ENCODE peak calls at places on chromosomes 6 and 20, in four cellular contexts. One of them, this sample, is unnamed.
A peak's percentile ranks its signal among the peaks of the same experiment; 100 is the strongest.

GRCh38 chr20:31497838-31498540 is 16.3 kb upstream of the HM13 start:
- DNase-seq in body of pancreas: no peak
- DNase-seq in endodermal cell: peak; percentile 64
- DNase-seq in effector memory CD4-positive, alpha-beta T cell: no peak
- DNase-seq in this sample: no peak

GRCh38 chr6:83443516-83443915 is 12.7 kb upstream of the ME1 start:
- DNase-seq in body of pancreas: no peak
- DNase-seq in endodermal cell: no peak
- DNase-seq in effector memory CD4-positive, alpha-beta T cell: no peak
- DNase-seq in this sample: no peak

GRCh38 chr6:68628156-68628555 is 6.9 kb upstream of the ADGRB3 start:
- DNase-seq in body of pancreas: no peak
- DNase-seq in endodermal cell: peak; percentile 47
- DNase-seq in effector memory CD4-positive, alpha-beta T cell: no peak
- DNase-seq in this sample: no peak

GRCh38 chr20:15851576-15852075 is 721.6 kb downstream of the KIF16B start:
- DNase-seq in body of pancreas: no peak
- DNase-seq in endodermal cell: no peak
- DNase-seq in effector memory CD4-positive, alpha-beta T cell: no peak
- DNase-seq in this sample: no peak

GRCh38 chr20:49270177-49270576 is 7.7 kb downstream of the ZNFX1 start:
- DNase-seq in body of pancreas: no peak
- DNase-seq in endodermal cell: no peak
- DNase-seq in effector memory CD4-positive, alpha-beta T cell: no peak
- DNase-seq in this sample: no peak

GRCh38 chr20:49591217-49591865 is 23.4 kb upstream of the PTGIS start:
- DNase-seq in body of pancreas: no peak
- DNase-seq in endodermal cell: no peak
- DNase-seq in effector memory CD4-positive, alpha-beta T cell: no peak
- DNase-seq in this sample: no peak

GRCh38 chr6:116175344-116175743 is 49.4 kb upstream of the COL10A1 start:
- DNase-seq in body of pancreas: no peak
- DNase-seq in endodermal cell: no peak
- DNase-seq in effector memory CD4-positive, alpha-beta T cell: no peak
- DNase-seq in this sample: no peak

GRCh38 chr20:23537030-23537429 is 31.3 kb downstream of the CST9L start:
- DNase-seq in body of pancreas: no peak
- DNase-seq in endodermal cell: no peak
- DNase-seq in effector memory CD4-positive, alpha-beta T cell: no peak
- DNase-seq in this sample: no peak

GRCh38 chr6:127117979-127118504 is 429 bp upstream of the RSPO3 start:
- DNase-seq in body of pancreas: no peak
- DNase-seq in endodermal cell: peak; percentile 72
- DNase-seq in effector memory CD4-positive, alpha-beta T cell: no peak
- DNase-seq in this sample: no peak

GRCh38 chr20:32354592-32355416 is 3.3 kb upstream of the ASXL1 start:
- DNase-seq in body of pancreas: no peak
- DNase-seq in endodermal cell: no peak
- DNase-seq in effector memory CD4-positive, alpha-beta T cell: no peak
- DNase-seq in this sample: peak; percentile 78

GRCh38 chr6:11710221-11710836 is 68.3 kb downstream of the ADTRP start:
- DNase-seq in body of pancreas: no peak
- DNase-seq in endodermal cell: no peak
- DNase-seq in effector memory CD4-positive, alpha-beta T cell: no peak
- DNase-seq in this sample: peak; percentile 8

GRCh38 chr6:65692109-65692508 is 14.9 kb downstream of the EYS start:
- DNase-seq in body of pancreas: no peak
- DNase-seq in endodermal cell: no peak
- DNase-seq in effector memory CD4-positive, alpha-beta T cell: no peak
- DNase-seq in this sample: no peak

GRCh38 chr6:138422861-138423260 is 18.8 kb downstream of the HEBP2 start:
- DNase-seq in body of pancreas: no peak
- DNase-seq in endodermal cell: no peak
- DNase-seq in effector memory CD4-positive, alpha-beta T cell: no peak
- DNase-seq in this sample: no peak

GRCh38 chr6:64505312-64505711 is 869.7 kb downstream of the PHF3 start:
- DNase-seq in body of pancreas: no peak
- DNase-seq in endodermal cell: peak; percentile 88
- DNase-seq in effector memory CD4-positive, alpha-beta T cell: no peak
- DNase-seq in this sample: peak; percentile 49

GRCh38 chr20:64077094-64077493 is 2.2 kb downstream of the RGS19 start:
- DNase-seq in body of pancreas: no peak
- DNase-seq in endodermal cell: no peak
- DNase-seq in effector memory CD4-positive, alpha-beta T cell: peak; percentile 37
- DNase-seq in this sample: no peak

GRCh38 chr20:36462440-36463211 is 78.7 kb upstream of the MYL9 start:
- DNase-seq in body of pancreas: peak; percentile 70
- DNase-seq in endodermal cell: peak; percentile 74
- DNase-seq in effector memory CD4-positive, alpha-beta T cell: no peak
- DNase-seq in this sample: peak; percentile 30

GRCh38 chr6:137870744-137871247 is 3.7 kb downstream of the TNFAIP3 start:
- DNase-seq in body of pancreas: no peak
- DNase-seq in endodermal cell: no peak
- DNase-seq in effector memory CD4-positive, alpha-beta T cell: no peak
- DNase-seq in this sample: no peak

GRCh38 chr6:132067286-132067685 is 116.1 kb upstream of the CCN2 start:
- DNase-seq in body of pancreas: no peak
- DNase-seq in endodermal cell: no peak
- DNase-seq in effector memory CD4-positive, alpha-beta T cell: no peak
- DNase-seq in this sample: no peak

GRCh38 chr6:89616531-89616930 is 22.0 kb downstream of the LYRM2 start:
- DNase-seq in body of pancreas: no peak
- DNase-seq in endodermal cell: no peak
- DNase-seq in effector memory CD4-positive, alpha-beta T cell: no peak
- DNase-seq in this sample: no peak

GRCh38 chr6:80009531-80009930 is 5.1 kb downstream of the TTK start:
- DNase-seq in body of pancreas: no peak
- DNase-seq in endodermal cell: no peak
- DNase-seq in effector memory CD4-positive, alpha-beta T cell: no peak
- DNase-seq in this sample: no peak

GRCh38 chr6:122696079-122696478 is 83.4 kb upstream of the FABP7 start:
- DNase-seq in body of pancreas: no peak
- DNase-seq in endodermal cell: no peak
- DNase-seq in effector memory CD4-positive, alpha-beta T cell: no peak
- DNase-seq in this sample: no peak

GRCh38 chr6:106569444-106569843 is 59.9 kb downstream of the RTN4IP1 start:
- DNase-seq in body of pancreas: no peak
- DNase-seq in endodermal cell: no peak
- DNase-seq in effector memory CD4-positive, alpha-beta T cell: no peak
- DNase-seq in this sample: no peak

GRCh38 chr20:5402903-5403531 is 86.3 kb upstream of the PROKR2 start:
- DNase-seq in body of pancreas: peak; percentile 15
- DNase-seq in endodermal cell: peak; percentile 86
- DNase-seq in effector memory CD4-positive, alpha-beta T cell: no peak
- DNase-seq in this sample: peak; percentile 66

GRCh38 chr20:13187899-13188298 is 33.2 kb upstream of the ISM1 start:
- DNase-seq in body of pancreas: no peak
- DNase-seq in endodermal cell: no peak
- DNase-seq in effector memory CD4-positive, alpha-beta T cell: no peak
- DNase-seq in this sample: no peak

GRCh38 chr6:19325335-19325789 is 511.8 kb upstream of the ID4 start:
- DNase-seq in body of pancreas: no peak
- DNase-seq in endodermal cell: no peak
- DNase-seq in effector memory CD4-positive, alpha-beta T cell: no peak
- DNase-seq in this sample: no peak

GRCh38 chr6:48597951-48598350 is 487.0 kb upstream of the PTCHD4 start:
- DNase-seq in body of pancreas: no peak
- DNase-seq in endodermal cell: no peak
- DNase-seq in effector memory CD4-positive, alpha-beta T cell: no peak
- DNase-seq in this sample: no peak

GRCh38 chr6:151228788-151229400 is 10.9 kb upstream of the AKAP12 start:
- DNase-seq in body of pancreas: no peak
- DNase-seq in endodermal cell: no peak
- DNase-seq in effector memory CD4-positive, alpha-beta T cell: no peak
- DNase-seq in this sample: no peak

GRCh38 chr6:83153958-83154357 is 39.1 kb downstream of the PGM3 start:
- DNase-seq in body of pancreas: no peak
- DNase-seq in endodermal cell: no peak
- DNase-seq in effector memory CD4-positive, alpha-beta T cell: no peak
- DNase-seq in this sample: no peak

GRCh38 chr6:48610846-48611245 is 499.8 kb upstream of the PTCHD4 start:
- DNase-seq in body of pancreas: no peak
- DNase-seq in endodermal cell: no peak
- DNase-seq in effector memory CD4-positive, alpha-beta T cell: no peak
- DNase-seq in this sample: no peak

GRCh38 chr6:164010446-164011071 is 596.0 kb downstream of the QKI start:
- DNase-seq in body of pancreas: no peak
- DNase-seq in endodermal cell: no peak
- DNase-seq in effector memory CD4-positive, alpha-beta T cell: no peak
- DNase-seq in this sample: no peak

GRCh38 chr6:52388790-52389189 is 26.8 kb downstream of the PAQR8 start:
- DNase-seq in body of pancreas: no peak
- DNase-seq in endodermal cell: no peak
- DNase-seq in effector memory CD4-positive, alpha-beta T cell: no peak
- DNase-seq in this sample: no peak

GRCh38 chr20:45918779-45919535 is 7.0 kb upstream of the PLTP start:
- DNase-seq in body of pancreas: no peak
- DNase-seq in endodermal cell: no peak
- DNase-seq in effector memory CD4-positive, alpha-beta T cell: no peak
- DNase-seq in this sample: no peak

GRCh38 chr6:111784423-111784822 is 88.8 kb downstream of the FYN start:
- DNase-seq in body of pancreas: no peak
- DNase-seq in endodermal cell: no peak
- DNase-seq in effector memory CD4-positive, alpha-beta T cell: no peak
- DNase-seq in this sample: no peak

GRCh38 chr6:122289721-122290501 is 109.5 kb upstream of the HSF2 start:
- DNase-seq in body of pancreas: no peak
- DNase-seq in endodermal cell: peak; percentile 60
- DNase-seq in effector memory CD4-positive, alpha-beta T cell: no peak
- DNase-seq in this sample: no peak

GRCh38 chr6:142542704-142543233 is 241.0 kb downstream of the ADGRG6 start:
- DNase-seq in body of pancreas: peak; percentile 20
- DNase-seq in endodermal cell: no peak
- DNase-seq in effector memory CD4-positive, alpha-beta T cell: no peak
- DNase-seq in this sample: no peak

GRCh38 chr6:30216096-30216495 is 2.9 kb upstream of the TRIM26 start:
- DNase-seq in body of pancreas: no peak
- DNase-seq in endodermal cell: no peak
- DNase-seq in effector memory CD4-positive, alpha-beta T cell: no peak
- DNase-seq in this sample: no peak

GRCh38 chr20:34390769-34391447 is 27.8 kb downstream of the ITCH start:
- DNase-seq in body of pancreas: peak; percentile 47
- DNase-seq in endodermal cell: no peak
- DNase-seq in effector memory CD4-positive, alpha-beta T cell: no peak
- DNase-seq in this sample: peak; percentile 34
- H3K4me3 ChIP-seq in body of pancreas: no peak overlapping the region
- H3K4me3 ChIP-seq in endodermal cell: no peak overlapping the region
- H3K4me3 ChIP-seq in effector memory CD4-positive, alpha-beta T cell: no peak overlapping the region
- H3K4me3 ChIP-seq in this sample: no peak overlapping the region

GRCh38 chr6:43636312-43636667 is 650 bp downstream of the MAD2L1BP start:
- DNase-seq in body of pancreas: no peak
- DNase-seq in endodermal cell: no peak
- DNase-seq in effector memory CD4-positive, alpha-beta T cell: no peak
- DNase-seq in this sample: no peak
- H3K27me3 ChIP-seq in body of pancreas: no peaks in the 10 kb centered on the region
- H3K27me3 ChIP-seq in endodermal cell: no peaks in the 10 kb centered on the region
- H3K27me3 ChIP-seq in effector memory CD4-positive, alpha-beta T cell: no peaks in the 10 kb centered on the region
- H3K27me3 ChIP-seq in this sample: no peaks in the 10 kb centered on the region

GRCh38 chr20:58174708-58175287 is 53.7 kb downstream of the ANKRD60 start:
- DNase-seq in body of pancreas: no peak
- DNase-seq in endodermal cell: no peak
- DNase-seq in effector memory CD4-positive, alpha-beta T cell: no peak
- DNase-seq in this sample: peak; percentile 53
- H3K4me3 ChIP-seq in body of pancreas: no peak overlapping the region
- H3K4me3 ChIP-seq in endodermal cell: no peak overlapping the region
- H3K4me3 ChIP-seq in effector memory CD4-positive, alpha-beta T cell: no peak overlapping the region
- H3K4me3 ChIP-seq in this sample: peak overlapping the region; percentile 63

GRCh38 chr20:62322428-62323073 is 19.8 kb downstream of the ADRM1 start:
- DNase-seq in body of pancreas: no peak
- DNase-seq in endodermal cell: no peak
- DNase-seq in effector memory CD4-positive, alpha-beta T cell: no peak
- DNase-seq in this sample: no peak
- H3K27me3 ChIP-seq in body of pancreas: no peaks in the 10 kb centered on the region
- H3K27me3 ChIP-seq in endodermal cell: no peaks in the 10 kb centered on the region
- H3K27me3 ChIP-seq in effector memory CD4-positive, alpha-beta T cell: no peaks in the 10 kb centered on the region
- H3K27me3 ChIP-seq in this sample: no peaks in the 10 kb centered on the region

DNA sequence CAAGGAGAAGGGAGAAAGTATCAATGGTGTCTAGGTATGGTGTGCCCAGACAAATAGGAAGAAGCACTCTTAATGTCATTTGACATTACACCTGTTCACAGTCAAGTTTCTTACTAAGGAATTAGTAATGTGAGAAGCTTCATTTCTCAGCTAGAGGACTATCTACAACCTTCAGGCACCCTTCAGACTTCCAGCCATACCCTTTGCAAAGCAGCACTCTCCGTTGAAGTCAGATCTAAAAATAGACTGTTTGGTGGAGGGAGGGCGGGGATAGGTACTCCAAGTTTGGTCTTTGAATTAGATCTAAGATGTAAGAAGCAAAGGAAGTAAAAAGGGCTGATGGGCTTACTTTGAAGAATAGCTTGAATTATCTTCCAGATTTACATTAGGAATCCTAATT is 311.1 kb downstream of the SLC35F1 start:
- DNase-seq in body of pancreas: no peak
- DNase-seq in endodermal cell: no peak
- DNase-seq in effector memory CD4-positive, alpha-beta T cell: no peak
- DNase-seq in this sample: no peak
- H3K4me3 ChIP-seq in body of pancreas: no peak overlapping the region
- H3K4me3 ChIP-seq in endodermal cell: no peak overlapping the region
- H3K4me3 ChIP-seq in effector memory CD4-positive, alpha-beta T cell: no peak overlapping the region
- H3K4me3 ChIP-seq in this sample: no peak overlapping the region

GRCh38 chr6:169841251-169841650 is 89.8 kb downstream of the ERMARD start:
- DNase-seq in body of pancreas: no peak
- DNase-seq in endodermal cell: no peak
- DNase-seq in effector memory CD4-positive, alpha-beta T cell: no peak
- DNase-seq in this sample: no peak

GRCh38 chr6:169839898-169840631 is 88.6 kb downstream of the ERMARD start:
- DNase-seq in body of pancreas: no peak
- DNase-seq in endodermal cell: peak; percentile 35
- DNase-seq in effector memory CD4-positive, alpha-beta T cell: no peak
- DNase-seq in this sample: no peak

GRCh38 chr6:169843110-169843509 is 91.7 kb downstream of the ERMARD start:
- DNase-seq in body of pancreas: no peak
- DNase-seq in endodermal cell: peak; percentile 34
- DNase-seq in effector memory CD4-positive, alpha-beta T cell: no peak
- DNase-seq in this sample: no peak

GRCh38 chr6:169843991-169844390 is 92.6 kb downstream of the ERMARD start:
- DNase-seq in body of pancreas: no peak
- DNase-seq in endodermal cell: peak; percentile 0
- DNase-seq in effector memory CD4-positive, alpha-beta T cell: no peak
- DNase-seq in this sample: no peak

GRCh38 chr6:169841907-169842606 is 90.6 kb downstream of the ERMARD start:
- DNase-seq in body of pancreas: no peak
- DNase-seq in endodermal cell: peak; percentile 13
- DNase-seq in effector memory CD4-positive, alpha-beta T cell: no peak
- DNase-seq in this sample: no peak
- H3K27me3 ChIP-seq in body of pancreas: no peaks in the 10 kb centered on the region
- H3K27me3 ChIP-seq in endodermal cell: no peaks in the 10 kb centered on the region
- H3K27me3 ChIP-seq in effector memory CD4-positive, alpha-beta T cell: no peaks in the 10 kb centered on the region
- H3K27me3 ChIP-seq in this sample: peaks cover 49% of the 10 kb centered on the region

GRCh38 chr6:36436466-36436865 is 6.2 kb downstream of the PXT1 start:
- DNase-seq in body of pancreas: no peak
- DNase-seq in endodermal cell: no peak
- DNase-seq in effector memory CD4-positive, alpha-beta T cell: no peak
- DNase-seq in this sample: no peak
- H3K4me3 ChIP-seq in body of pancreas: no peak overlapping the region
- H3K4me3 ChIP-seq in endodermal cell: no peak overlapping the region
- H3K4me3 ChIP-seq in effector memory CD4-positive, alpha-beta T cell: no peak overlapping the region
- H3K4me3 ChIP-seq in this sample: no peak overlapping the region